ENCODE peak calls at places on chromosomes 12 and 14, in eight cellular contexts. E, P, L, O, Q, Z, A and G are unnamed samples.

GRCh38 chr14:95468416-95469133 is 47.9 kb downstream of the SYNE3 start:
- DNase-seq in P (no peak), L (peak; percentile 67), Z (peak; percentile 70), O (no peak), E (no peak), Q (no peak), A (no peak), G (no peak)

GRCh38 chr12:2414810-2415567 is 362.2 kb downstream of the CACNA1C start:
- DNase-seq in E (no peak), O (no peak), P (no peak), Z (no peak), A (no peak), L (no peak), Q (no peak), G (no peak)

GRCh38 chr12:108309674-108310312 is 29.3 kb downstream of the CMKLR1 start:
- DNase-seq in P (no peak), O (no peak), Q (no peak), Z (no peak), E (no peak), A (no peak), L (no peak), G (no peak)

GRCh38 chr12:50620050-50620974 is 115.5 kb downstream of the DIP2B start:
- DNase-seq in A (no peak), E (no peak), Q (no peak), Z (no peak), L (no peak), P (no peak), O (no peak), G (no peak)

GRCh38 chr14:23610090-23610814 is 25.9 kb upstream of the DHRS2 start:
- DNase-seq in Q (no peak), L (no peak), A (no peak), P (no peak), Z (no peak), O (no peak), E (no peak), G (no peak)

GRCh38 chr14:52025952-52026510 is 36.7 kb downstream of the RTRAF start:
- DNase-seq in P (no peak), O (no peak), E (no peak), A (no peak), Z (no peak), Q (no peak), L (no peak), G (no peak)

GRCh38 chr12:14416658-14417057 is 51.2 kb downstream of the ATF7IP start:
- DNase-seq in Z (no peak), P (no peak), L (no peak), O (peak; percentile 59), A (no peak), E (peak; percentile 32), Q (no peak), G (no peak)

GRCh38 chr12:106580671-106581508 is 1.9 kb upstream of the RFX4 start:
- DNase-seq in E (no peak), A (no peak), L (no peak), P (no peak), Z (no peak), Q (no peak), O (no peak), G (no peak)

GRCh38 chr12:83666690-83667089 is 980.0 kb downstream of the TMTC2 start:
- DNase-seq in Q (no peak), E (no peak), O (no peak), P (no peak), L (no peak), A (no peak), Z (no peak), G (no peak)

GRCh38 chr12:114186241-114187002 is 219.5 kb downstream of the TBX5 start:
- DNase-seq in A (no peak), Q (no peak), L (no peak), O (no peak), P (no peak), Z (no peak), E (no peak), G (no peak)

GRCh38 chr12:5963515-5963914 is 18.5 kb upstream of the ANO2 start:
- DNase-seq in Z (no peak), L (no peak), A (no peak), E (no peak), O (no peak), Q (no peak), P (no peak), G (no peak)

GRCh38 chr14:95327558-95328374 is 8.1 kb upstream of the CLMN start:
- DNase-seq in L (no peak), P (no peak), Z (peak; percentile 27), E (no peak), Q (no peak), O (no peak), A (no peak), G (no peak)

GRCh38 chr14:64673748-64674147 is 30.5 kb upstream of the PLEKHG3 start:
- DNase-seq in L (no peak), O (peak; percentile 49), P (no peak), Q (no peak), A (peak; percentile 17), Z (no peak), E (no peak), G (no peak)

GRCh38 chr12:66196806-66197205 is 7.8 kb downstream of the IRAK3 start:
- DNase-seq in P (no peak), E (no peak), A (no peak), Z (no peak), L (no peak), O (no peak), Q (no peak), G (no peak)

GRCh38 chr12:112023759-112024396 is 10.7 kb downstream of the ERP29 start:
- DNase-seq in P (no peak), A (no peak), L (no peak), Z (no peak), E (no peak), Q (no peak), O (no peak), G (no peak)

GRCh38 chr12:110741795-110742717 is 635 bp downstream of the PPP1CC start:
- DNase-seq in Z (no peak), E (peak; percentile 11), O (peak; percentile 42), A (no peak), L (no peak), P (no peak), Q (no peak), G (peak; percentile 43)